ENCODE peak calls at places on chromosomes 11 and 22, in five cellular contexts. S is NCI-H1105 treated with DMSO at 0.1 percent for 48 hours; D is brain microvascular endothelial cell; X is stimulated activated CD8-positive, alpha-beta memory T cell treated with anti-CD3 and anti-CD28 coated beads, Interleukin-4, amount 100 ng/mL, for 1 hour; L is Kasumi-1. Y is an unnamed sample.

GRCh38 chr11:118691926-118692830 is 12.7 kb upstream of the TREH start:
- DNase-seq in L (peak; percentile 10), S (no peak), D (peak; percentile 18), X (peak; percentile 32), Y (peak; percentile 46)

GRCh38 chr11:46319074-46319453 is 28.2 kb upstream of the DGKZ start:
- DNase-seq in D (no peak), S (no peak), L (peak; percentile 92), X (no peak), Y (no peak)

GRCh38 chr11:65524747-65525658 is at the start of gene SCYL1:
- DNase-seq in X (peak; percentile 67), D (peak; percentile 53), L (peak; percentile 62), S (peak; percentile 63), Y (peak; percentile 74)

GRCh38 chr22:22178566-22178965 is 66.0 kb upstream of the VPREB1 start:
- DNase-seq in L (no peak), X (no peak), S (no peak), D (no peak), Y (no peak)

GRCh38 chr22:43992331-43992821 is 31.7 kb upstream of the PARVB start:
- DNase-seq in D (peak; percentile 6), L (no peak), X (no peak), S (no peak), Y (no peak)

GRCh38 chr11:73252577-73253191 is 19.5 kb upstream of the P2RY6 start:
- DNase-seq in S (peak; percentile 10), D (no peak), L (peak; percentile 68), X (no peak), Y (no peak)

GRCh38 chr11:2537896-2538855 is 93.4 kb downstream of the KCNQ1 start:
- DNase-seq in X (no peak), D (no peak), L (no peak), S (no peak), Y (no peak)

GRCh38 chr11:74686792-74687191 is 44.4 kb downstream of the CHRDL2 start:
- DNase-seq in S (no peak), X (no peak), L (no peak), D (peak; percentile 74), Y (no peak)

GRCh38 chr11:86551286-86551685 is 121.1 kb downstream of the ME3 start:
- DNase-seq in L (no peak), S (no peak), X (no peak), D (peak; percentile 88), Y (no peak)

GRCh38 chr11:62794201-62794775 is 2.5 kb upstream of the TMEM223 start:
- DNase-seq in D (no peak), S (no peak), L (no peak), X (no peak), Y (no peak)

GRCh38 chr22:24542641-24543040 is 12.3 kb downstream of the GUCD1 start:
- DNase-seq in X (no peak), L (no peak), D (no peak), S (no peak), Y (no peak)

GRCh38 chr11:67062526-67063373 is 6.1 kb downstream of the RHOD start:
- DNase-seq in L (no peak), D (no peak), X (no peak), S (no peak), Y (no peak)

GRCh38 chr11:60951909-60952741 is at the start of gene SLC15A3:
- DNase-seq in X (no peak), D (no peak), L (peak; percentile 91), S (no peak), Y (no peak)

GRCh38 chr22:29377979-29378378 is 10.4 kb downstream of the AP1B1 start:
- DNase-seq in D (no peak), L (no peak), X (no peak), S (no peak), Y (no peak)

GRCh38 chr22:35209203-35209602 is 48.1 kb upstream of the HMGXB4 start:
- DNase-seq in D (no peak), L (no peak), S (no peak), X (no peak), Y (no peak)

GRCh38 chr11:12775955-12776354 is 101.7 kb downstream of the TEAD1 start:
- DNase-seq in X (no peak), S (no peak), D (no peak), L (no peak), Y (no peak)

GRCh38 chr11:70364745-70365535 is 33.4 kb upstream of the CTTN start:
- DNase-seq in D (no peak), L (peak; percentile 64), X (peak; percentile 29), S (no peak), Y (peak; percentile 68)